ENCODE peak calls at places on chromosomes 11 and 22, in six cellular contexts. M is ovary; S is uterus; E is CD8-positive, alpha-beta T cell; O is trophoblast cell; A is CD8-positive, alpha-beta memory T cell. H is an unnamed sample. For H3K27me3 and H3K4me1, the result is how much of the 10 kb centered on the place peaks cover.

GRCh38 chr22:39967103-39967829 is 7.1 kb downstream of the TMA7B start:
- DNase-seq in M (no peak), S (no peak), E (no peak), O (no peak), A (no peak), H (no peak)

GRCh38 chr22:24247564-24248344 is 2.9 kb upstream of the GGT5 start:
- DNase-seq in M (peak), S (peak), E (peak), O (peak), A (peak), H (peak)

GRCh38 chr11:75815345-75815983 is 454 bp downstream of the UVRAG start:
- DNase-seq in M (no peak), S (no peak), E (peak), O (peak), A (peak), H (peak)

GRCh38 chr11:18615628-18616392 is 16.2 kb downstream of the MISFA start:
- DNase-seq in M (no peak), S (no peak), E (no peak), O (peak), A (no peak), H (no peak)

GRCh38 chr11:6927030-6927617 is 898 bp downstream of the ZNF215 start:
- DNase-seq in M (no peak), S (no peak), E (no peak), O (peak), A (no peak), H (no peak)

GRCh38 chr11:74989269-74989655 is 529 bp downstream of the NEU3 start:
- DNase-seq in M (no peak), S (no peak), E (no peak), O (peak), A (no peak), H (no peak)

GRCh38 chr11:67364783-67365525 is 8.4 kb downstream of the CLCF1 start:
- DNase-seq in M (no peak), S (peak), E (no peak), O (no peak), A (no peak), H (no peak)

GRCh38 chr22:27836181-27836580 is 34.6 kb upstream of the MN1 start:
- DNase-seq in M (no peak), S (no peak), E (no peak), O (peak), A (no peak), H (no peak)

GRCh38 chr11:67351275-67352005 is 1.9 kb downstream of the POLD4 start:
- DNase-seq in M (no peak), S (peak), E (peak), O (peak), A (peak), H (no peak)

GRCh38 chr22:44202261-44202789 is 21.6 kb downstream of the PARVG start:
- DNase-seq in M (no peak), S (no peak), E (no peak), O (peak), A (peak), H (no peak)

GRCh38 chr11:1062075-1062820 is 12.4 kb upstream of the MUC2 start:
- DNase-seq in M (no peak), S (no peak), E (no peak), O (no peak), A (peak), H (no peak)

GRCh38 chr11:32176223-32176811 is 85.4 kb downstream of the RCN1 start:
- DNase-seq in M (peak), S (peak), E (peak), O (peak), A (peak), H (peak)

GRCh38 chr11:92881940-92882339 is 87.5 kb upstream of the MTNR1B start:
- DNase-seq in M (no peak), S (no peak), E (no peak), O (no peak), A (no peak), H (no peak)

GRCh38 chr22:36359172-36359973 is 28.4 kb downstream of the MYH9 start:
- DNase-seq in M (no peak), S (no peak), E (no peak), O (no peak), A (peak), H (no peak)

GRCh38 chr11:43943931-43944751 is 1.7 kb downstream of the C11orf96 start:
- DNase-seq in M (peak), S (no peak), E (no peak), O (no peak), A (no peak), H (peak)

GRCh38 chr22:30453731-30454510 is 17.9 kb downstream of the SEC14L3 start:
- DNase-seq in M (no peak), S (no peak), E (no peak), O (no peak), A (no peak), H (peak)

GRCh38 chr11:10303558-10304363 is 1.1 kb upstream of the ADM start:
- DNase-seq in M (no peak), S (no peak), E (no peak), O (peak), A (peak), H (no peak)

GRCh38 chr11:65215441-65216076 is 33.8 kb downstream of the CAPN1 start:
- DNase-seq in M (no peak), S (no peak), E (no peak), O (no peak), A (no peak), H (no peak)

GRCh38 chr11:117579148-117579547 is 217.9 kb downstream of the DSCAML1 start:
- DNase-seq in M (no peak), S (no peak), E (no peak), O (no peak), A (no peak), H (no peak)

GRCh38 chr22:30889996-30890480 is 78.5 kb downstream of the MORC2 start:
- DNase-seq in M (no peak), S (peak), E (no peak), O (no peak), A (no peak), H (no peak)

GRCh38 chr11:133339495-133340140 is 192.7 kb downstream of the OPCML start:
- DNase-seq in M (no peak), S (no peak), E (no peak), O (no peak), A (no peak), H (no peak)

GRCh38 chr22:38766076-38766777 is 10.4 kb upstream of the SUN2 start:
- DNase-seq in M (peak), S (peak), E (no peak), O (peak), A (peak), H (peak)

DNA sequence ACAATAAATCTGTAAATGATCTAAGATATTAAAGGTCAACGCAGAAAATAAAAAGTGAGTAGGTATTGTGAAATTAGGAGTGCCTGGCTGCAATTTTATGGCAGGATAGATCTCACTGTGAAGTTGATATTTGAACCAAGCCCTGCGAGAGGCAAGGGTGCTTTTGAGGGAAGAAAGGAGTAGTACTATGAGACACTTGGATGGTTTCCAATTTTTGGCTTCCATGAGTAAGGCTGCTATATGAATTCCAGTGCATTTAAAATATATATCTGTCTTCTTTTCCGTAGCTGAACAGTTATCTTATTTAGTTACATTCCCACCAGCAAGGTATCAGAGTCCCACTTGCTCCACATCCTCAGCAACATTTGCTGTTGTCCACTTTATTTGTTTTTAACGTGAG is 720.0 kb upstream of the CNTN5 start:
- DNase-seq in M (no peak), S (no peak), E (no peak), O (no peak), A (no peak), H (no peak)
- H3K27me3 ChIP-seq in M (under half), S (under half), E (under half), O (under half), A (under half), H (under half)

DNA sequence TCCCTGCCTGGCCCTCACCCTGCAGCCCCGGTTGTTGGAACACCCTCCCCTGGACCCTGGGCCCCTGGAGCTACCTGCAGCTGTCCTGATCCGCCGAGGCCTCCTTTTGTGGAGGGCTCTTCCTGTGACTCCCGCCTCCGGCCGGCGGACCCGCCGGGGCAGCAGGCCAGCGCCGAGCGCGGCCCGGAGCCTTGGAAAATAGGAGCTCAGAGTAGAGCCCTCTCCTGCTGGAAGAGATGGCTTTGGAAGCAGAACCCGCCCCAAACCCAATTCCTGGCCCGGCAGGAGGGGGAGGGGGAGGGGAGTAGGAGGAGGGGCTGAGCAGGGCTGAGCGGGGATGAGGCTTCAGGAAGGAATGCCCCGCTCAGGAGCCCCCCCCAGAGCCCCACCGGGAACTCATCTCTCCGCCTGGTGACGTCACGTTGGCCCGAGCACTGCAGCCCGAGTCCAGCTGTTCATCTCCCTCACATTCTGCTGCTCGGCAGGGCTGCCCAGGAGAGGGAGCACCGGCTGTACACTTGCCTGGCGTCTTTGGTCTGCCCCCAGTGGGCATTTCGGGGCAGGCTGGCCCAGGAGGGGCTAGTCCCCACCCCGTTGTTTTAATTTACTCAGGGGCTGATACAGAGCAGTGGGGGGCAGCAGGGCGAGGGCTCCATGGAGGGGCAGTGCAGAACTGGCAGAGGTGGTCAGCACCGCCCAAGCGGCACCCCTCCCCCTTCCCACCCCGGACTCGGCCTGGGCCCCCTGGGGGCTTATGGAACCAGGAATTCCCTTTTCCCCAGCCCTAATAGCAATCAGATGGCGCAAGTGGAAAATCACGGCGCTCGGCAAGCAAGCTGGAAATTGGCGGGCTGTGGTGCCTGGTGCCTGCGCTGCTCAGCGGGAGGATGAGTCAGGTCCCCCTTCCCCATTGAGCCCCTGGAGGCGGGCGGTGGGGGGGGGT is at the start of gene MRGPRF:
- DNase-seq in M (peak), S (peak), E (no peak), O (no peak), A (no peak), H (peak)
- H3K4me3 ChIP-seq in M (peak), S (peak), E (no peak), O (no peak), A (no peak), H (peak)

DNA sequence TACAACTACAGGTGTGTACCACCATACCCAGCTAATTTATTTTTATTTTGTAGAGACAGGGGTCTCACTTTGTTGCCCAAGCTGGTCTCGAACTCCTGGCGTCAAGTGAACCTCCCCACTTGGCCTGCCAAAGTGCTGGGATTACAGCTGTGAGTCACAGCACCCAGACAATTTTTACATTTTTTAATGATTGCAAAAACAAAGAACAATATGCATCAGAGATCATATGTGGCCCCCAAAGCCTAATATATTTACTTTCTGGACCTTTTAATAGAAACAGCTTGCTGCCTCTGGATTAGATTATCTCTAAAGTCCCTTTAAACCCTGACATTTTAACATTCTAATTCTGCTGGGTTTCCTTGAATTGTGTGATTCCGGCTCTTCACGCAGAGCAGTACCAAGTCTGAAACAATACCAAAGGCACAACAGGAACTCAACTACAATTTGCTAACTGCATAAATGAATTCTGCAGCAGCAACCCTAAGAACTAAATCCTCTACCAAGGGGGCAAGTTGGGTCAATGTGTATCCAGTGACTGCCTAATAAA is 25.0 kb downstream of the RAB30 start:
- DNase-seq in M (no peak), S (no peak), E (no peak), O (no peak), A (no peak), H (no peak)
- H3K4me1 ChIP-seq in M (under half), S (under half), E (under half), O (under half), A (under half), H (under half)

GRCh38 chr11:33869511-33870422 is 22.1 kb downstream of the LMO2 start:
- DNase-seq in M (no peak), S (peak), E (no peak), O (peak), A (no peak), H (peak)

GRCh38 chr11:33868646-33869461 is 23.0 kb downstream of the LMO2 start:
- DNase-seq in M (no peak), S (no peak), E (no peak), O (no peak), A (no peak), H (no peak)

GRCh38 chr11:33867996-33868645 is 23.8 kb downstream of the LMO2 start:
- DNase-seq in M (no peak), S (no peak), E (no peak), O (no peak), A (no peak), H (no peak)

GRCh38 chr11:33864479-33864878 is 27.4 kb downstream of the LMO2 start:
- DNase-seq in M (no peak), S (no peak), E (no peak), O (no peak), A (no peak), H (no peak)

GRCh38 chr11:33867566-33867965 is 24.3 kb downstream of the LMO2 start:
- DNase-seq in M (no peak), S (no peak), E (no peak), O (no peak), A (no peak), H (no peak)
- H3K27me3 ChIP-seq in M (under half), S (under half), E (under half), O (under half), A (under half), H (under half)

GRCh38 chr11:61537326-61537725 is 28.8 kb downstream of the LRRC10B start:
- DNase-seq in M (no peak), S (no peak), E (no peak), O (no peak), A (no peak), H (no peak)
- H3K4me3 ChIP-seq in M (no peak), S (no peak), E (no peak), O (no peak), A (no peak), H (no peak)

H was measured in BE2C.